ENCODE peak calls at places on chromosomes 16 and 17, in four cellular contexts. One of them, this sample, is unnamed.
A peak's percentile ranks its signal among the peaks of the same experiment; 100 is the strongest.

GRCh38 chr17:6361733-6362132 is 73.2 kb downstream of the AIPL1 start:
- DNase-seq in A549: peak; percentile 35
- DNase-seq in K562: peak; percentile 34
- DNase-seq in HepG2: no peak
- DNase-seq in this sample: peak; percentile 70

GRCh38 chr17:57935833-57936807 is 19.1 kb downstream of the CUEDC1 start:
- DNase-seq in A549: no peak
- DNase-seq in K562: no peak
- DNase-seq in HepG2: peak; percentile 80
- DNase-seq in this sample: peak; percentile 48

GRCh38 chr16:27366687-27367462 is 35.1 kb upstream of the IL21R start:
- DNase-seq in A549: no peak
- DNase-seq in K562: peak; percentile 15
- DNase-seq in HepG2: no peak
- DNase-seq in this sample: no peak

GRCh38 chr17:7440823-7441174 is 1.5 kb downstream of the FGF11 start:
- DNase-seq in A549: no peak
- DNase-seq in K562: peak; percentile 52
- DNase-seq in HepG2: no peak
- DNase-seq in this sample: peak; percentile 71

GRCh38 chr17:15928286-15928785 is 16.6 kb upstream of the ADORA2B start:
- DNase-seq in A549: no peak
- DNase-seq in K562: no peak
- DNase-seq in HepG2: no peak
- DNase-seq in this sample: no peak

GRCh38 chr17:35808240-35808961 is 883 bp upstream of the TAF15 start:
- DNase-seq in A549: no peak
- DNase-seq in K562: no peak
- DNase-seq in HepG2: no peak
- DNase-seq in this sample: peak; percentile 44

GRCh38 chr16:75114179-75114945 is 2.2 kb downstream of the LDHD start:
- DNase-seq in A549: no peak
- DNase-seq in K562: no peak
- DNase-seq in HepG2: no peak
- DNase-seq in this sample: no peak

GRCh38 chr17:42182927-42183734 is 2.1 kb downstream of the HCRT start:
- DNase-seq in A549: peak; percentile 58
- DNase-seq in K562: peak; percentile 64
- DNase-seq in HepG2: peak; percentile 78
- DNase-seq in this sample: no peak

GRCh38 chr17:67293251-67294203 is 48.5 kb upstream of the HELZ start:
- DNase-seq in A549: peak; percentile 74
- DNase-seq in K562: peak; percentile 70
- DNase-seq in HepG2: peak; percentile 72
- DNase-seq in this sample: peak; percentile 92

GRCh38 chr17:60640503-60640902 is 37.1 kb upstream of the BCAS3 start:
- DNase-seq in A549: peak; percentile 31
- DNase-seq in K562: no peak
- DNase-seq in HepG2: peak; percentile 50
- DNase-seq in this sample: peak; percentile 56

GRCh38 chr16:73048292-73049050 is 543 bp upstream of the ZFHX3 start:
- DNase-seq in A549: no peak
- DNase-seq in K562: no peak
- DNase-seq in HepG2: peak; percentile 84
- DNase-seq in this sample: peak; percentile 72

GRCh38 chr17:17561408-17562144 is 29.9 kb downstream of the PEMT start:
- DNase-seq in A549: no peak
- DNase-seq in K562: no peak
- DNase-seq in HepG2: no peak
- DNase-seq in this sample: no peak

GRCh38 chr16:9665851-9666271 is 516.4 kb downstream of the GRIN2A start:
- DNase-seq in A549: no peak
- DNase-seq in K562: no peak
- DNase-seq in HepG2: no peak
- DNase-seq in this sample: no peak

GRCh38 chr17:44002141-44002848 is 2.1 kb upstream of the NAGS start:
- DNase-seq in A549: no peak
- DNase-seq in K562: no peak
- DNase-seq in HepG2: peak; percentile 80
- DNase-seq in this sample: no peak

GRCh38 chr16:88886915-88887521 is 20.6 kb upstream of the PABPN1L start:
- DNase-seq in A549: no peak
- DNase-seq in K562: no peak
- DNase-seq in HepG2: no peak
- DNase-seq in this sample: no peak

GRCh38 chr16:47644166-47644565 is 183.0 kb downstream of the PHKB start:
- DNase-seq in A549: no peak
- DNase-seq in K562: no peak
- DNase-seq in HepG2: no peak
- DNase-seq in this sample: no peak

GRCh38 chr16:27426423-27427408 is 24.7 kb downstream of the IL21R start:
- DNase-seq in A549: no peak
- DNase-seq in K562: peak; percentile 31
- DNase-seq in HepG2: peak; percentile 60
- DNase-seq in this sample: peak; percentile 49

GRCh38 chr17:67365762-67366192 is 600 bp downstream of the PSMD12 start:
- DNase-seq in A549: no peak
- DNase-seq in K562: no peak
- DNase-seq in HepG2: peak; percentile 61
- DNase-seq in this sample: no peak

GRCh38 chr16:85293899-85294642 is 181.8 kb upstream of the CIBAR2 start:
- DNase-seq in A549: no peak
- DNase-seq in K562: no peak
- DNase-seq in HepG2: no peak
- DNase-seq in this sample: no peak

GRCh38 chr17:43125967-43126910 is 1.1 kb upstream of the BRCA1 start:
- DNase-seq in A549: no peak
- DNase-seq in K562: peak; percentile 51
- DNase-seq in HepG2: peak; percentile 61
- DNase-seq in this sample: peak; percentile 25

GRCh38 chr17:40596261-40596919 is 31.1 kb upstream of the CCR7 start:
- DNase-seq in A549: peak; percentile 86
- DNase-seq in K562: peak; percentile 70
- DNase-seq in HepG2: peak; percentile 62
- DNase-seq in this sample: peak; percentile 54

GRCh38 chr16:8572919-8573724 is 17.2 kb downstream of the TMEM114 start:
- DNase-seq in A549: peak; percentile 38
- DNase-seq in K562: peak; percentile 33
- DNase-seq in HepG2: peak; percentile 61
- DNase-seq in this sample: peak; percentile 92

GRCh38 chr16:48194828-48195566 is 39.2 kb upstream of the ABCC12 start:
- DNase-seq in A549: no peak
- DNase-seq in K562: no peak
- DNase-seq in HepG2: peak; percentile 86
- DNase-seq in this sample: no peak

GRCh38 chr17:77821114-77821513 is 137.4 kb upstream of the TNRC6C start:
- DNase-seq in A549: no peak
- DNase-seq in K562: peak; percentile 32
- DNase-seq in HepG2: peak; percentile 29
- DNase-seq in this sample: peak; percentile 58

GRCh38 chr16:87140211-87141200 is 176.7 kb downstream of the C16orf95 start:
- DNase-seq in A549: no peak
- DNase-seq in K562: no peak
- DNase-seq in HepG2: no peak
- DNase-seq in this sample: no peak

GRCh38 chr17:44385287-44386181 is 3.9 kb downstream of the ITGA2B start:
- DNase-seq in A549: peak; percentile 86
- DNase-seq in K562: peak; percentile 99
- DNase-seq in HepG2: peak; percentile 65
- DNase-seq in this sample: peak; percentile 96

GRCh38 chr17:32625971-32626370 is 139.2 kb downstream of the CDK5R1 start:
- DNase-seq in A549: no peak
- DNase-seq in K562: no peak
- DNase-seq in HepG2: no peak
- DNase-seq in this sample: no peak

GRCh38 chr17:50853781-50854180 is 12.4 kb downstream of the TOB1 start:
- DNase-seq in A549: no peak
- DNase-seq in K562: no peak
- DNase-seq in HepG2: no peak
- DNase-seq in this sample: no peak

GRCh38 chr16:78775161-78775561 is 675.7 kb downstream of the WWOX start:
- DNase-seq in A549: no peak
- DNase-seq in K562: no peak
- DNase-seq in HepG2: no peak
- DNase-seq in this sample: no peak

GRCh38 chr16:80902306-80903154 is 98.1 kb upstream of the CDYL2 start:
- DNase-seq in A549: no peak
- DNase-seq in K562: no peak
- DNase-seq in HepG2: no peak
- DNase-seq in this sample: no peak

GRCh38 chr16:84604477-84605013 is 13.3 kb downstream of the COTL1 start:
- DNase-seq in A549: no peak
- DNase-seq in K562: no peak
- DNase-seq in HepG2: no peak
- DNase-seq in this sample: no peak

GRCh38 chr17:42403150-42403549 is 14.9 kb upstream of the STAT3 start:
- DNase-seq in A549: no peak
- DNase-seq in K562: peak; percentile 52
- DNase-seq in HepG2: no peak
- DNase-seq in this sample: peak; percentile 74

GRCh38 chr17:58671969-58672368 is 19.9 kb downstream of the TEX14 start:
- DNase-seq in A549: no peak
- DNase-seq in K562: no peak
- DNase-seq in HepG2: no peak
- DNase-seq in this sample: no peak

GRCh38 chr17:78343433-78344201 is 16.3 kb downstream of the SOCS3 start:
- DNase-seq in A549: no peak
- DNase-seq in K562: no peak
- DNase-seq in HepG2: no peak
- DNase-seq in this sample: peak; percentile 27

GRCh38 chr17:72205357-72205756 is 84.5 kb downstream of the SOX9 start:
- DNase-seq in A549: no peak
- DNase-seq in K562: no peak
- DNase-seq in HepG2: no peak
- DNase-seq in this sample: no peak

GRCh38 chr17:2264023-2264860 is 39.3 kb downstream of the SMG6 start:
- DNase-seq in A549: no peak
- DNase-seq in K562: no peak
- DNase-seq in HepG2: no peak
- DNase-seq in this sample: no peak

GRCh38 chr17:9273334-9274118 is 252.2 kb downstream of the NTN1 start:
- DNase-seq in A549: no peak
- DNase-seq in K562: no peak
- DNase-seq in HepG2: no peak
- DNase-seq in this sample: no peak

GRCh38 chr17:43316522-43317142 is 82.2 kb upstream of the ARL4D start:
- DNase-seq in A549: no peak
- DNase-seq in K562: peak; percentile 13
- DNase-seq in HepG2: no peak
- DNase-seq in this sample: peak; percentile 36

DNA sequence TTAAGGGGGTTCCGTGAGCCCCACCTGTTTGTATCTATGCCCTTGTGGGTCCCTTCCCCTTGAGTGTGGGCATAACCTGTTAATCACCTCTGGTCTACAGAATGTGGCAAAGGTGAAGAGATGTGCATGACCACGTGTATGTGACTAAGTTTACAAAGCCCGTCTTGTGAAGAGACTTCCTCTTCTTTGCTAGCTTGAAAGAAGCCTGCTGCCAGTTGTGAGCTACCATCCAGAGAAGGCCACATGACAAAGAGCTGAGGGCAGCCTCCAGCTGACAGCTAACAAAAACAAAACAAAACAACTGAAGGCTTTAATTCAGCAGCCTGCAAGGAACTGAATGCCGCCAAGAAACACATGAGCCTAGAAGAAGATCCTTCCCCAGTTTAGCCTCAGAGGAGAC is 112.0 kb downstream of the AXIN2 start:
- DNase-seq in A549: no peak
- DNase-seq in K562: no peak
- DNase-seq in HepG2: no peak
- DNase-seq in this sample: no peak
- H3K4me1 ChIP-seq in A549: no peaks in the 10 kb centered on the region
- H3K4me1 ChIP-seq in K562: no peaks in the 10 kb centered on the region
- H3K4me1 ChIP-seq in HepG2: peaks cover 8% of the 10 kb centered on the region
- H3K4me1 ChIP-seq in this sample: peaks cover 3% of the 10 kb centered on the region

GRCh38 chr16:24858219-24859041 is 12.7 kb downstream of the SLC5A11 start:
- DNase-seq in A549: peak; percentile 62
- DNase-seq in K562: peak; percentile 76
- DNase-seq in HepG2: peak; percentile 72
- DNase-seq in this sample: peak; percentile 84
- TF ChIP-seq JUNB in A549: no peak
- TF ChIP-seq JUNB in K562: no peak
- TF ChIP-seq JUNB in HepG2: peak; percentile 65
- TF ChIP-seq JUNB in this sample: no peak

GRCh38 chr16:57266531-57267268 is 17.8 kb downstream of the PLLP start:
- DNase-seq in A549: no peak
- DNase-seq in K562: no peak
- DNase-seq in HepG2: no peak
- DNase-seq in this sample: no peak

GRCh38 chr16:57265850-57266530 is 18.5 kb downstream of the PLLP start:
- DNase-seq in A549: no peak
- DNase-seq in K562: peak; percentile 87
- DNase-seq in HepG2: no peak
- DNase-seq in this sample: no peak

GRCh38 chr16:57263585-57264351 is 18.7 kb downstream of the ARL2BP start:
- DNase-seq in A549: no peak
- DNase-seq in K562: no peak
- DNase-seq in HepG2: no peak
- DNase-seq in this sample: no peak

GRCh38 chr16:57264381-57264780 is 19.3 kb downstream of the ARL2BP start:
- DNase-seq in A549: no peak
- DNase-seq in K562: no peak
- DNase-seq in HepG2: no peak
- DNase-seq in this sample: no peak

DNA sequence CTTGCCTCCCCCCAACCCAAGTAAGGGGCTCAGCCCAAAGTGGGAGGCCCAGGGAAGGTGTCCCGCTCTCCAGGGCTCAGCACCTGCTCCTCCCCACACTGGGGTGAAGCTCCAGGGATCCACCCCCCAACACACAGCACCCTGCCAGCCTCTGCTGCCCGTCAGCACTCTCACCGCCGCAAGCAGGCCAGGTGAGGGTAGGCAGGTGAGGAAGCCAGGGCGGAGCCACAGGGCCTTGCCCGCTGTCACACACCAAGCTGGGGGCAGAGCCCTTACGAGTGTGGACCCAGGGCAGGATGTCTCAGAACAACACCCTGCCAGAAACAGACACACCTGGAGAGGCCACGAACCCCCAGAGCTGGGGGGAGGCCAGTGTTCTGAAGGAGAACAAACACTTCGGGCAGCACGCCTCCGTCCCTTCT is 19.5 kb downstream of the PLLP start:
- DNase-seq in A549: no peak
- DNase-seq in K562: no peak
- DNase-seq in HepG2: no peak
- DNase-seq in this sample: no peak
- H3K4me1 ChIP-seq in A549: peaks cover 8% of the 10 kb centered on the region
- H3K4me1 ChIP-seq in K562: peaks cover 44% of the 10 kb centered on the region
- H3K4me1 ChIP-seq in HepG2: peaks cover 40% of the 10 kb centered on the region
- H3K4me1 ChIP-seq in this sample: peaks cover 11% of the 10 kb centered on the region

GRCh38 chr16:65967376-65967775 is 399.1 kb upstream of the CDH5 start:
- DNase-seq in A549: no peak
- DNase-seq in K562: no peak
- DNase-seq in HepG2: no peak
- DNase-seq in this sample: no peak
- TF ChIP-seq JUNB in A549: no peak
- TF ChIP-seq JUNB in K562: no peak
- TF ChIP-seq JUNB in HepG2: no peak
- TF ChIP-seq JUNB in this sample: no peak